ENCODE peak calls at places on chromosomes 13 and 19, in nine cellular contexts. J, F, M, E, G, N, I, K and Q are unnamed samples.

GRCh38 chr19:18832331-18833140 is 777 bp downstream of the UPF1 start:
- DNase-seq in J (no peak), F (no peak), M (peak; percentile 65), E (peak; percentile 73), G (no peak), N (no peak), I (peak; percentile 25), K (no peak), Q (no peak)

GRCh38 chr13:109669234-109669612 is 117.2 kb downstream of the IRS2 start:
- DNase-seq in J (no peak), F (peak; percentile 56), M (peak; percentile 34), E (no peak), G (no peak), N (no peak), I (no peak), K (no peak), Q (no peak)

GRCh38 chr19:11125994-11126685 is 29.4 kb downstream of the SPC24 start:
- DNase-seq in J (peak; percentile 78), F (peak; percentile 87), M (peak; percentile 83), E (peak; percentile 85), G (no peak), N (peak; percentile 80), I (peak; percentile 69), K (peak; percentile 80), Q (no peak)

GRCh38 chr13:20326276-20326675 is 94.2 kb upstream of the GJB6 start:
- DNase-seq in J (no peak), F (no peak), M (no peak), E (no peak), G (no peak), N (no peak), I (no peak), K (no peak), Q (no peak)

GRCh38 chr19:5083547-5083965 is 114.6 kb downstream of the KDM4B start:
- DNase-seq in J (no peak), F (peak; percentile 64), M (peak; percentile 48), E (no peak), G (no peak), N (no peak), I (no peak), K (peak; percentile 37), Q (no peak)

GRCh38 chr13:76884167-76884566 is 2.0 kb downstream of the KCTD12 start:
- DNase-seq in J (peak; percentile 56), F (peak; percentile 50), M (peak; percentile 49), E (peak; percentile 65), G (no peak), N (no peak), I (peak; percentile 42), K (peak; percentile 27), Q (no peak)

GRCh38 chr19:43504426-43505185 is at the start of gene PHLDB3:
- DNase-seq in J (peak; percentile 29), F (peak; percentile 55), M (no peak), E (peak; percentile 82), G (no peak), N (peak; percentile 46), I (peak; percentile 12), K (no peak), Q (no peak)

GRCh38 chr19:3479819-3480215 is 508 bp downstream of the SMIM24 start:
- DNase-seq in J (no peak), F (no peak), M (no peak), E (no peak), G (no peak), N (no peak), I (no peak), K (no peak), Q (no peak)

GRCh38 chr13:81917829-81918228 is 1576.9 kb upstream of the SPRY2 start:
- DNase-seq in J (no peak), F (no peak), M (no peak), E (no peak), G (no peak), N (no peak), I (no peak), K (no peak), Q (no peak)

GRCh38 chr19:2731181-2732117 is 8.4 kb downstream of the SLC39A3 start:
- DNase-seq in J (no peak), F (no peak), M (no peak), E (no peak), G (no peak), N (no peak), I (no peak), K (no peak), Q (no peak)

GRCh38 chr13:26010487-26011207 is 41.2 kb downstream of the SHISA2 start:
- DNase-seq in J (no peak), F (no peak), M (no peak), E (no peak), G (no peak), N (no peak), I (no peak), K (no peak), Q (no peak)

GRCh38 chr13:26007774-26008173 is 44.0 kb downstream of the SHISA2 start:
- DNase-seq in J (no peak), F (no peak), M (no peak), E (no peak), G (no peak), N (no peak), I (no peak), K (no peak), Q (no peak)

GRCh38 chr13:26011208-26011573 is 40.6 kb downstream of the SHISA2 start:
- DNase-seq in J (no peak), F (no peak), M (no peak), E (no peak), G (no peak), N (no peak), I (no peak), K (no peak), Q (no peak)

GRCh38 chr13:26015276-26015934 is 36.4 kb downstream of the SHISA2 start:
- DNase-seq in J (no peak), F (no peak), M (no peak), E (no peak), G (no peak), N (no peak), I (no peak), K (no peak), Q (no peak)

DNA sequence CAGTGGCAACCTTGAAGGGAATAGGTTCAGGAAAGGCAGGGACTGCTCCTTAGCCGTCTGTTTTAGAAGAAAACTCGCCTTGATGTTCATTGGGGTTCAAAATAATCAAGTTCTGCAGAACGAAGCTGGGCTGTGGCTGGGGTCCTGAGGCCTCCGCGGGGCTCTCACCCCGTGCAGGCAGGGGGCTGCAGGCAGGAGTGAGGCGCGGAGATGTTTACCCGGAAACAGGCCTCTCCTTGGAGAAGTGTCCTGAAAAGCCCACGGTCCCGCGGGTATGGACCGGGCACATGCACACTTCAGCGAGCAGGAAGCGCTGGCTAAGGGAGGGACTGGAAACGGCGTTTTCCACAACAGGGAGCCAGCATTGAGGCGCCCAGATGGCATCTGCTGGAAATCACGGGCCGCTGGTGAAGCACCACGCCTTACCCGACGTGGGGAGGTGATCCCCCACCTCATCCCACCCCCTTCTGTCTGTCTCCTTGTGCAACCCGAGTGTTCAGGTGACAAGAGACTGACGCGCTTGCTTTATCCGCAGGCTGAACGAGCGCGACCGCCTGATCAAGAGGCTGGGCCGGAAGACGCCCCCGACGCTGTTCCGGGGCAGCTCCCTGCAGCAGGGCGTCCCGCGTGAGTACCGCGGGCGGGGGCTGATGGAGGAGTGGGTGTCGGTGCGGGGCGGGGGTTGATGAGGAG is 39.7 kb downstream of the SHISA2 start:
- DNase-seq in J (peak; percentile 41), F (no peak), M (no peak), E (no peak), G (no peak), N (no peak), I (no peak), K (no peak), Q (no peak)
- H3K4me3 ChIP-seq in J (peak overlapping the region; percentile 15), F (peak overlapping the region; percentile 34), M (no peak overlapping the region), E (peak overlapping the region; percentile 29), G (peak overlapping the region; percentile 13), N (no peak overlapping the region), I (peak overlapping the region; percentile 40), K (peak overlapping the region; percentile 56), Q (peak overlapping the region; percentile 17)

DNA sequence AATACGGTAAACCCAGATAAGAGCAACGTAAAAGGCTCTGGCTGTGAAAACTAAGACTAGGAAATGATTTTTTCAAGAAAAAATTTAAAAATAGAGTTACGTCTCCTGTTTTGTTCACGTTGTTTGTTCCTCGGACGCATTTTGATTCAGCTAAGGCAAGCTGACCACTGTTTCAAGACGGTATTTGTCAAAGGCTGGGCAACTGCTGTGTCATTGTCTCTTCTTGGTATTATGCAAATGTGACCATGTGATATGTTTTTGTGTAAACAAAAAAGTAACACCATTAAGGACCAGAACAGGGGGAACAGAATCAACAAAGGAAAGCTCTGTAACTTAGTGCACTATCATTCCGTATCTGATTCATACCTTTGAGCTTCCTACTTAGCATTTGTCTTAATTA is 634.3 kb downstream of the LIG4 start:
- DNase-seq in J (no peak), F (no peak), M (peak; percentile 51), E (no peak), G (no peak), N (no peak), I (no peak), K (no peak), Q (no peak)
- H3K4me3 ChIP-seq in J (no peak overlapping the region), F (no peak overlapping the region), M (peak overlapping the region; percentile 34), E (no peak overlapping the region), G (no peak overlapping the region), N (no peak overlapping the region), I (no peak overlapping the region), K (no peak overlapping the region), Q (no peak overlapping the region)

DNA sequence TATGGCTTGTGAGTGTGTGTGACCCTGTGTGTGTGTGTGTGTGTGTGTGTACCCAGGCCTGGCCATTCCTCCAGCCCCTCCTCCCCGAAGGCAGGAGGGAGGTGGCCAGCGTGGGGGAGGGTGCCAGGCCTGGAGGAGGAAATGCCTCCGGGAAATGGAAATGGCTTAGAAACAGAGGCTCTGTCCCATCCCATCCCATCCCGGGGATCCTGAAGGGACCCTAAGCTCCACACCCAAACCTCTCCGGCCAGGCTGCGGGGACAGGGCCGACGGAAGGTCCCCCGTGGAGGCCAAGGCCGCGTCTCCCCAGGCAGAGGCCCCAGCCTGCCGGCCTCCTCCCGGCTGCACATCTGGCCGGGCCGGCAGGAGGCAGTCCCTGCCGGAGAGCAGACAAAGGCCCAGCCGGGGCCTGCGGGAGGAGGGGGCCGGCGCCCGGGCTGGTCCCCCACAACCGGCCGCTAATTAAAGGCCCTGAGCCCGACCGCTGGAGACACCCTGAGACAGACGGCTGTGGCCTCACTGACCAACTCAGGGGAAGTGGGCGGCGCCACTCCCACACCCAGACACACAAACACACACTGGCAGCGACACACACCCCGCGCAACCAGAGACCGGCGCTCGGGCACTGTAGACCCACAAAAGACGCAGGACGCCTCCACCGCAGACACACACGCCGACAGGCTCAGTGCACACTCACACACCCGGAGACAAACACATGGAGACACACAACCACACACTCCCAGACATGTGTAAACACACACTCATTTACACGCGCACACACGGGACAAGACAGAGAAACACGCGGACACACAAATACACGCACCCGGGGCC is 1.1 kb downstream of the ADAMTS10 start:
- DNase-seq in J (no peak), F (peak; percentile 79), M (peak; percentile 92), E (peak; percentile 82), G (no peak), N (no peak), I (peak; percentile 75), K (peak; percentile 71), Q (no peak)
- H3K4me3 ChIP-seq in J (peak overlapping the region; percentile 82), F (peak overlapping the region; percentile 81), M (peak overlapping the region; percentile 76), E (peak overlapping the region; percentile 46), G (peak overlapping the region; percentile 89), N (no peak overlapping the region), I (peak overlapping the region; percentile 88), K (peak overlapping the region; percentile 72), Q (peak overlapping the region; percentile 78)

DNA sequence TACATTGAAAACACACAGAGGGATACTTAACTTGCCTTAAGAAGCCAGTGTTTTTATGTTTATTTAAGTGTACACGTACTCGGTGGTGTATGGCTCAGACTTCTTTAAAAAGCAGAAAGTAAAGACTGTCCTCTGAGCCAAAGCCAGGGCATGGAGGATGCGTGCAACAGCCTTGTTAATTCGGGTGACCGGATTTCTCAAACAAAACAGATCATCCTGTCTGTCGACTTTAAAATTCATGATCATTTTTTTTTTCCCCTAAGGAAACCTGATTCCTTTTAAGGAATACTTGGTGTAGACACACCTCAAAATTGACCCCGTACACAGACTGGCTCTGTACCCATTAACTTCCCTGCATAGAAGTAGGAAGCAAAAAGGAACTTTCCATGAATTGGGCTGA is 124.7 kb upstream of the RNF113B start:
- DNase-seq in J (no peak), F (no peak), M (no peak), E (no peak), G (no peak), N (no peak), I (peak; percentile 56), K (no peak), Q (no peak)
- H3K4me3 ChIP-seq in J (no peak overlapping the region), F (no peak overlapping the region), M (no peak overlapping the region), E (no peak overlapping the region), G (no peak overlapping the region), N (no peak overlapping the region), I (no peak overlapping the region), K (no peak overlapping the region), Q (no peak overlapping the region)